ENCODE peak calls at places on chromosome 13, in ten cellular contexts. Y is heart left ventricle, Q is Peyer's patch, S is K562, U is suprapubic skin, C is esophagus squamous epithelium, I is vagina, N is IMR-90, M is breast epithelium, Z is A549. G is an unnamed sample. For H3K4me1, the result is how much of the 10 kb centered on the place peaks cover.

GRCh38 chr13:94657167-94657566 is 55.2 kb downstream of the SOX21 start:
- DNase-seq in Y (no peak), Q (no peak), S (no peak), U (no peak), C (no peak), I (no peak), N (peak), M (no peak), Z (no peak), G (no peak)

GRCh38 chr13:42041017-42041683 is 7.3 kb upstream of the DGKH start:
- DNase-seq in Y (peak), Q (peak), S (peak), U (peak), C (no peak), I (no peak), N (peak), M (peak), Z (peak), G (peak)

GRCh38 chr13:104487006-104487405 is 1420.8 kb upstream of the SLC10A2 start:
- DNase-seq in Y (no peak), Q (no peak), S (no peak), U (no peak), C (no peak), I (no peak), N (no peak), M (no peak), Z (no peak), G (no peak)

GRCh38 chr13:91741925-91742324 is 343.5 kb downstream of the GPC5 start:
- DNase-seq in Y (no peak), Q (no peak), S (no peak), U (no peak), C (no peak), I (no peak), N (no peak), M (no peak), Z (no peak), G (no peak)

GRCh38 chr13:103250071-103250470 is 183.9 kb upstream of the SLC10A2 start:
- DNase-seq in Y (no peak), Q (no peak), S (no peak), U (no peak), C (no peak), I (no peak), N (no peak), M (no peak), Z (no peak), G (no peak)

GRCh38 chr13:52096748-52097147 is 32.1 kb downstream of the NEK5 start:
- DNase-seq in Y (no peak), Q (no peak), S (no peak), U (no peak), C (no peak), I (no peak), N (no peak), M (no peak), Z (no peak), G (no peak)

GRCh38 chr13:87128006-87128405 is 543.2 kb upstream of the SLITRK5 start:
- DNase-seq in Y (no peak), Q (no peak), S (no peak), U (no peak), C (no peak), I (no peak), N (peak), M (no peak), Z (no peak), G (no peak)

GRCh38 chr13:29991343-29991742 is 140.9 kb upstream of the UBL3 start:
- DNase-seq in Y (no peak), Q (no peak), S (no peak), U (no peak), C (no peak), I (no peak), N (peak), M (no peak), Z (no peak), G (no peak)

GRCh38 chr13:72458701-72459100 is 268.7 kb downstream of the MZT1 start:
- DNase-seq in Y (no peak), Q (no peak), S (no peak), U (no peak), C (no peak), I (no peak), N (no peak), M (no peak), Z (no peak), G (no peak)

GRCh38 chr13:85582890-85583289 is 216.3 kb downstream of the SLITRK6 start:
- DNase-seq in Y (no peak), Q (no peak), S (no peak), U (no peak), C (no peak), I (no peak), N (peak), M (no peak), Z (no peak), G (no peak)

GRCh38 chr13:35367586-35367985 is 108.9 kb downstream of the MAB21L1 start:
- DNase-seq in Y (no peak), Q (no peak), S (no peak), U (no peak), C (no peak), I (no peak), N (no peak), M (no peak), Z (no peak), G (no peak)

GRCh38 chr13:53336441-53337160 is 308.0 kb downstream of the OLFM4 start:
- DNase-seq in Y (no peak), Q (no peak), S (no peak), U (no peak), C (no peak), I (no peak), N (no peak), M (no peak), Z (no peak), G (no peak)

GRCh38 chr13:94435604-94436226 is 43.8 kb downstream of the DCT start:
- DNase-seq in Y (no peak), Q (no peak), S (peak), U (no peak), C (no peak), I (no peak), N (peak), M (no peak), Z (peak), G (no peak)

GRCh38 chr13:76873454-76873853 is 12.8 kb downstream of the KCTD12 start:
- DNase-seq in Y (no peak), Q (no peak), S (no peak), U (no peak), C (no peak), I (no peak), N (no peak), M (no peak), Z (no peak), G (no peak)

GRCh38 chr13:44155422-44156293 is 218.0 kb upstream of the SERP2 start:
- DNase-seq in Y (peak), Q (peak), S (no peak), U (peak), C (no peak), I (no peak), N (peak), M (peak), Z (no peak), G (peak)

GRCh38 chr13:41177616-41178015 is 16.8 kb downstream of the KBTBD7 start:
- DNase-seq in Y (no peak), Q (no peak), S (no peak), U (no peak), C (no peak), I (no peak), N (no peak), M (no peak), Z (no peak), G (no peak)

GRCh38 chr13:60335531-60335930 is 61.5 kb upstream of the TDRD3 start:
- DNase-seq in Y (no peak), Q (no peak), S (no peak), U (no peak), C (no peak), I (no peak), N (peak), M (no peak), Z (peak), G (no peak)

GRCh38 chr13:100128373-100128772 is 39.5 kb downstream of the PCCA start:
- DNase-seq in Y (no peak), Q (no peak), S (peak), U (no peak), C (no peak), I (no peak), N (peak), M (no peak), Z (peak), G (no peak)

GRCh38 chr13:111956261-111957151 is 110.4 kb upstream of the SOX1 start:
- DNase-seq in Y (no peak), Q (peak), S (no peak), U (no peak), C (no peak), I (peak), N (no peak), M (no peak), Z (no peak), G (peak)

GRCh38 chr13:21675095-21676007 is 4.5 kb downstream of the FGF9 start:
- DNase-seq in Y (peak), Q (peak), S (no peak), U (no peak), C (no peak), I (no peak), N (no peak), M (no peak), Z (no peak), G (peak)

GRCh38 chr13:49113526-49114286 is 106.4 kb upstream of the MLNR start:
- DNase-seq in Y (no peak), Q (no peak), S (no peak), U (no peak), C (no peak), I (no peak), N (peak), M (no peak), Z (peak), G (no peak)

GRCh38 chr13:34364633-34365032 is 546.7 kb downstream of the RFC3 start:
- DNase-seq in Y (no peak), Q (no peak), S (no peak), U (no peak), C (no peak), I (no peak), N (peak), M (no peak), Z (no peak), G (no peak)

GRCh38 chr13:40352807-40353562 is 313.5 kb downstream of the FOXO1 start:
- DNase-seq in Y (no peak), Q (no peak), S (no peak), U (peak), C (no peak), I (no peak), N (no peak), M (no peak), Z (no peak), G (peak)

GRCh38 chr13:96771501-96772367 is 222.5 kb downstream of the OXGR1 start:
- DNase-seq in Y (no peak), Q (no peak), S (no peak), U (no peak), C (no peak), I (no peak), N (no peak), M (no peak), Z (no peak), G (no peak)

GRCh38 chr13:30805603-30806011 is 70.3 kb downstream of the ALOX5AP start:
- DNase-seq in Y (no peak), Q (no peak), S (no peak), U (no peak), C (no peak), I (no peak), N (peak), M (peak), Z (no peak), G (peak)

GRCh38 chr13:74040200-74040599 is 94.0 kb downstream of the KLF12 start:
- DNase-seq in Y (peak), Q (peak), S (peak), U (no peak), C (no peak), I (no peak), N (peak), M (no peak), Z (peak), G (peak)

GRCh38 chr13:110817143-110817542 is 97.7 kb downstream of the ANKRD10 start:
- DNase-seq in Y (no peak), Q (no peak), S (no peak), U (no peak), C (no peak), I (no peak), N (no peak), M (no peak), Z (no peak), G (no peak)

GRCh38 chr13:110812869-110813645 is 99.6 kb downstream of the ING1 start:
- DNase-seq in Y (no peak), Q (no peak), S (no peak), U (no peak), C (no peak), I (peak), N (no peak), M (no peak), Z (no peak), G (no peak)

GRCh38 chr13:110816500-110816899 is 98.4 kb downstream of the ANKRD10 start:
- DNase-seq in Y (no peak), Q (no peak), S (no peak), U (no peak), C (no peak), I (no peak), N (no peak), M (no peak), Z (no peak), G (no peak)

GRCh38 chr13:110813646-110814624 is 100.4 kb downstream of the ING1 start:
- DNase-seq in Y (no peak), Q (no peak), S (no peak), U (no peak), C (no peak), I (peak), N (no peak), M (no peak), Z (peak), G (no peak)

DNA sequence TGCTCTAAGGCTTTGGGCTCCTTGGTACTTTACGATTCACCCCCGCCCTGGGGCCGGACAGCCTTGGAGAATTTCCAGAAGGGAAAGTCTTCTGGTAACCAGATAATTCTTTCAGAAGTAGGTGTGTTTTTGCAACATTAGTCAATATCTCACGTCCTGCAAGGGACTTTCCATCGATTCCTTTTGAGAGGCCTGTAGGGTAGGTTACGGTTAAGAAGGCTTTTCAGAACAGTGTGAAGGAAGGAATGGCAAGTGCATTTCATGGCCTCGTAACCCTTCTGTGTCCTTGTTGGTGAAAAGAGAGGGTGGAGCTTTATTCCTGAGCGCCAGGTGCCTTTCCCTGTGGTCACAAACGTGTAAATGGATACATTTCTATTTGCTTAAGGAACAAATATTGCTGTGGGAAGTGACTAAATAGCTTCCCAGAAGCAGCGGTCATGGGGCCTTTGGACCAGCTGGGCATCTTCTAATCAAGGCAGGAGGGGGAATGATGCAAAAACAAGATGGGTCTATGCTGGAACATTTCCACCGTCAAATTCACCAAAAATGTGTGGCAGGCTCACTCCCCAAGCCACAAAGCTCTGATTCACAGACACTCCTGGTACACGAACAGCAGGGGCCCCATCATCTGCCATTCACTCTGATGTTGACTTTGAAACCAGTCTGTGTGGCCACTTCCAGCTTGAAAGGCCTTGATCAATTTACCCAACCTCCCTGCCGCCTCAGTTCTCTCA is 99.2 kb downstream of the ANKRD10 start:
- DNase-seq in Y (no peak), Q (no peak), S (no peak), U (no peak), C (no peak), I (no peak), N (no peak), M (no peak), Z (no peak), G (no peak)
- H3K4me3 ChIP-seq in Y (no peak), Q (no peak), S (no peak), U (no peak), C (no peak), I (no peak), N (no peak), M (no peak), Z (no peak), G (no peak)

GRCh38 chr13:33285420-33286124 is at the start of gene STARD13:
- DNase-seq in Y (peak), Q (peak), S (peak), U (peak), C (peak), I (no peak), N (peak), M (peak), Z (peak), G (peak)

GRCh38 chr13:33284016-33284415 is 1.5 kb downstream of the STARD13 start:
- DNase-seq in Y (no peak), Q (no peak), S (no peak), U (no peak), C (no peak), I (no peak), N (peak), M (no peak), Z (no peak), G (no peak)

GRCh38 chr13:33284916-33285315 is 639 bp downstream of the STARD13 start:
- DNase-seq in Y (no peak), Q (no peak), S (no peak), U (no peak), C (no peak), I (no peak), N (no peak), M (no peak), Z (no peak), G (no peak)

GRCh38 chr13:33281951-33282595 is 3.5 kb downstream of the STARD13 start:
- DNase-seq in Y (no peak), Q (no peak), S (no peak), U (no peak), C (no peak), I (no peak), N (peak), M (no peak), Z (peak), G (no peak)

GRCh38 chr13:33283195-33283910 is 2.2 kb downstream of the STARD13 start:
- DNase-seq in Y (no peak), Q (no peak), S (no peak), U (no peak), C (no peak), I (no peak), N (no peak), M (no peak), Z (no peak), G (no peak)
- H3K4me1 ChIP-seq in Y (half or more), Q (under half), S (under half), U (half or more), C (under half), I (under half), N (under half), M (under half), Z (under half), G (under half)

DNA sequence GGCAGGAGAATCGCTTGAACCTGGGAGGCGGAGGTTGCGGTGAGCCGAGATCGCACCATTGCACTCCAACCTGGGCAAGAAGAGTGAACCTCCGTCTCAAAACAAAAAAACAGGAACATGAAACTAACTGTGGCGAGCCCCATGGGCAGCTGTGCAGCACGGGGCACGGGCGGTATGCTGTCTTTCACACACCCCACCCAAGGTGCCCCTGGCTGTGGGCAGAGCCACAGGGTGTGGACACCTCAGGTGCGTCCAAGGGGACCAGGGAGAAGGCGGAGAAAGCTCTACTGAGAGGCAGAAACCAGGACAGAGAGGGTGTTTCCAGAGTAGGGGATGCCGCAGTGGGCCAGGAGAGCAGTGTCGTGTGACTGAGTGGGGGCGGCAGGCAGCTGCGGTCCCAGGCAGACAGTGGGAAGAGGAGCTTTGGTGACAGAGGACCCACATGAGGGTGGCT is 29.8 kb downstream of the CARS2 start:
- DNase-seq in Y (no peak), Q (no peak), S (no peak), U (no peak), C (no peak), I (no peak), N (no peak), M (no peak), Z (no peak), G (peak)
- TF ChIP-seq POLR2A in Y (no peak), Q (no peak), S (no peak), U (no peak), C (no peak), I (no peak), N (no peak), M (no peak), Z (no peak), G (no peak)

GRCh38 chr13:66528139-66528538 is 702.0 kb downstream of the PCDH9 start:
- DNase-seq in Y (no peak), Q (no peak), S (no peak), U (no peak), C (no peak), I (no peak), N (no peak), M (no peak), Z (no peak), G (no peak)
- H3K4me3 ChIP-seq in Y (no peak), Q (no peak), S (no peak), U (no peak), C (no peak), I (peak), N (no peak), M (no peak), Z (no peak), G (no peak)

GRCh38 chr13:98486412-98486811 is 90.5 kb downstream of the STK24 start:
- DNase-seq in Y (no peak), Q (no peak), S (no peak), U (peak), C (no peak), I (no peak), N (no peak), M (no peak), Z (no peak), G (no peak)
- H3K4me1 ChIP-seq in Y (half or more), Q (under half), S (under half), U (half or more), C (under half), I (half or more), N (under half), M (under half), Z (half or more), G (under half)

GRCh38 chr13:113176292-113176691 is 17.8 kb downstream of the PROZ start:
- DNase-seq in Y (no peak), Q (no peak), S (no peak), U (no peak), C (no peak), I (no peak), N (no peak), M (no peak), Z (no peak), G (no peak)

GRCh38 chr13:113178896-113179167 is 20.4 kb downstream of the PROZ start:
- DNase-seq in Y (no peak), Q (no peak), S (no peak), U (no peak), C (no peak), I (no peak), N (no peak), M (no peak), Z (no peak), G (no peak)

GRCh38 chr13:113179374-113180230 is 21.2 kb downstream of the PROZ start:
- DNase-seq in Y (no peak), Q (no peak), S (peak), U (no peak), C (no peak), I (no peak), N (peak), M (no peak), Z (no peak), G (no peak)

GRCh38 chr13:113176822-113177221 is 18.4 kb downstream of the PROZ start:
- DNase-seq in Y (no peak), Q (no peak), S (no peak), U (no peak), C (no peak), I (no peak), N (no peak), M (no peak), Z (no peak), G (no peak)

GRCh38 chr13:113178070-113178895 is 19.8 kb downstream of the PROZ start:
- DNase-seq in Y (no peak), Q (no peak), S (no peak), U (no peak), C (no peak), I (no peak), N (peak), M (no peak), Z (no peak), G (no peak)
- TF ChIP-seq POLR2A in Y (no peak), Q (no peak), S (no peak), U (no peak), C (no peak), I (no peak), N (peak), M (no peak), Z (no peak), G (no peak)

GRCh38 chr13:79389031-79389430 is 17.0 kb downstream of the RBM26 start:
- DNase-seq in Y (no peak), Q (no peak), S (no peak), U (no peak), C (no peak), I (no peak), N (no peak), M (no peak), Z (no peak), G (no peak)
- H3K4me3 ChIP-seq in Y (no peak), Q (no peak), S (no peak), U (no peak), C (no peak), I (no peak), N (no peak), M (no peak), Z (no peak), G (no peak)